ENCODE peak calls at places on chromosome 19, in nine cellular contexts. One of them, this sample, is unnamed. For H3K4me1, the result is how much of the 10 kb centered on the place peaks cover.

GRCh38 chr19:54906819-54907218 is 871 bp downstream of the NCR1 start:
- DNase-seq in cardiac muscle cell: no peak
- DNase-seq in fibroblast of lung: no peak
- DNase-seq in PC-9: no peak
- DNase-seq in thyroid gland: no peak
- DNase-seq in psoas muscle: no peak
- DNase-seq in breast epithelium: no peak
- DNase-seq in uterus: no peak
- DNase-seq in prostate gland: no peak
- DNase-seq in this sample: no peak

GRCh38 chr19:21922276-21922675 is 86.3 kb upstream of the ZNF43 start:
- DNase-seq in uterus: no peak
- DNase-seq in fibroblast of lung: no peak
- DNase-seq in psoas muscle: no peak
- DNase-seq in breast epithelium: no peak
- DNase-seq in prostate gland: no peak
- DNase-seq in thyroid gland: no peak
- DNase-seq in PC-9: no peak
- DNase-seq in cardiac muscle cell: no peak
- DNase-seq in this sample: no peak

GRCh38 chr19:42122691-42123607 is 9.3 kb downstream of the POU2F2 start:
- DNase-seq in cardiac muscle cell: no peak
- DNase-seq in breast epithelium: no peak
- DNase-seq in psoas muscle: peak
- DNase-seq in prostate gland: no peak
- DNase-seq in fibroblast of lung: no peak
- DNase-seq in uterus: no peak
- DNase-seq in PC-9: no peak
- DNase-seq in thyroid gland: no peak
- DNase-seq in this sample: no peak

GRCh38 chr19:10624585-10624984 is 768 bp upstream of the SLC44A2 start:
- DNase-seq in cardiac muscle cell: no peak
- DNase-seq in psoas muscle: no peak
- DNase-seq in uterus: no peak
- DNase-seq in prostate gland: no peak
- DNase-seq in fibroblast of lung: no peak
- DNase-seq in breast epithelium: no peak
- DNase-seq in PC-9: no peak
- DNase-seq in thyroid gland: no peak
- DNase-seq in this sample: peak

GRCh38 chr19:12786149-12786870 is 5.0 kb upstream of the JUNB start:
- DNase-seq in PC-9: peak
- DNase-seq in psoas muscle: peak
- DNase-seq in fibroblast of lung: no peak
- DNase-seq in thyroid gland: peak
- DNase-seq in prostate gland: peak
- DNase-seq in breast epithelium: peak
- DNase-seq in uterus: no peak
- DNase-seq in cardiac muscle cell: no peak
- DNase-seq in this sample: peak

GRCh38 chr19:17479325-17479791 is 9.0 kb downstream of the SLC27A1 start:
- DNase-seq in fibroblast of lung: peak
- DNase-seq in psoas muscle: no peak
- DNase-seq in breast epithelium: no peak
- DNase-seq in PC-9: no peak
- DNase-seq in thyroid gland: no peak
- DNase-seq in prostate gland: no peak
- DNase-seq in cardiac muscle cell: no peak
- DNase-seq in uterus: no peak
- DNase-seq in this sample: no peak

GRCh38 chr19:50252111-50252886 is 48.9 kb downstream of the MYH14 start:
- DNase-seq in psoas muscle: no peak
- DNase-seq in PC-9: no peak
- DNase-seq in thyroid gland: peak
- DNase-seq in prostate gland: peak
- DNase-seq in fibroblast of lung: peak
- DNase-seq in cardiac muscle cell: no peak
- DNase-seq in breast epithelium: no peak
- DNase-seq in uterus: no peak
- DNase-seq in this sample: peak

GRCh38 chr19:9673912-9674668 is 810 bp downstream of the ZNF562 start:
- DNase-seq in thyroid gland: no peak
- DNase-seq in psoas muscle: no peak
- DNase-seq in PC-9: peak
- DNase-seq in fibroblast of lung: peak
- DNase-seq in breast epithelium: no peak
- DNase-seq in prostate gland: no peak
- DNase-seq in cardiac muscle cell: no peak
- DNase-seq in uterus: no peak
- DNase-seq in this sample: peak

GRCh38 chr19:44745386-44745831 is 3.1 kb upstream of the BCL3 start:
- DNase-seq in breast epithelium: peak
- DNase-seq in cardiac muscle cell: no peak
- DNase-seq in PC-9: no peak
- DNase-seq in thyroid gland: peak
- DNase-seq in fibroblast of lung: peak
- DNase-seq in prostate gland: peak
- DNase-seq in uterus: peak
- DNase-seq in psoas muscle: peak
- DNase-seq in this sample: peak

GRCh38 chr19:17205237-17206140 is 9.7 kb upstream of the USE1 start:
- DNase-seq in PC-9: peak
- DNase-seq in breast epithelium: peak
- DNase-seq in cardiac muscle cell: peak
- DNase-seq in thyroid gland: peak
- DNase-seq in prostate gland: peak
- DNase-seq in psoas muscle: peak
- DNase-seq in uterus: no peak
- DNase-seq in fibroblast of lung: peak
- DNase-seq in this sample: peak

GRCh38 chr19:16873603-16874002 is 15.2 kb upstream of the F2RL3 start:
- DNase-seq in fibroblast of lung: no peak
- DNase-seq in breast epithelium: no peak
- DNase-seq in PC-9: no peak
- DNase-seq in uterus: no peak
- DNase-seq in psoas muscle: no peak
- DNase-seq in cardiac muscle cell: no peak
- DNase-seq in prostate gland: no peak
- DNase-seq in thyroid gland: no peak
- DNase-seq in this sample: no peak

GRCh38 chr19:43675269-43675879 is 5.4 kb upstream of the PLAUR start:
- DNase-seq in uterus: no peak
- DNase-seq in fibroblast of lung: peak
- DNase-seq in cardiac muscle cell: no peak
- DNase-seq in thyroid gland: no peak
- DNase-seq in prostate gland: peak
- DNase-seq in breast epithelium: peak
- DNase-seq in psoas muscle: no peak
- DNase-seq in PC-9: peak
- DNase-seq in this sample: peak

GRCh38 chr19:53904909-53905308 is 4.2 kb upstream of the CACNG7 start:
- DNase-seq in breast epithelium: no peak
- DNase-seq in PC-9: peak
- DNase-seq in thyroid gland: no peak
- DNase-seq in fibroblast of lung: no peak
- DNase-seq in prostate gland: no peak
- DNase-seq in cardiac muscle cell: no peak
- DNase-seq in psoas muscle: peak
- DNase-seq in uterus: no peak
- DNase-seq in this sample: no peak

DNA sequence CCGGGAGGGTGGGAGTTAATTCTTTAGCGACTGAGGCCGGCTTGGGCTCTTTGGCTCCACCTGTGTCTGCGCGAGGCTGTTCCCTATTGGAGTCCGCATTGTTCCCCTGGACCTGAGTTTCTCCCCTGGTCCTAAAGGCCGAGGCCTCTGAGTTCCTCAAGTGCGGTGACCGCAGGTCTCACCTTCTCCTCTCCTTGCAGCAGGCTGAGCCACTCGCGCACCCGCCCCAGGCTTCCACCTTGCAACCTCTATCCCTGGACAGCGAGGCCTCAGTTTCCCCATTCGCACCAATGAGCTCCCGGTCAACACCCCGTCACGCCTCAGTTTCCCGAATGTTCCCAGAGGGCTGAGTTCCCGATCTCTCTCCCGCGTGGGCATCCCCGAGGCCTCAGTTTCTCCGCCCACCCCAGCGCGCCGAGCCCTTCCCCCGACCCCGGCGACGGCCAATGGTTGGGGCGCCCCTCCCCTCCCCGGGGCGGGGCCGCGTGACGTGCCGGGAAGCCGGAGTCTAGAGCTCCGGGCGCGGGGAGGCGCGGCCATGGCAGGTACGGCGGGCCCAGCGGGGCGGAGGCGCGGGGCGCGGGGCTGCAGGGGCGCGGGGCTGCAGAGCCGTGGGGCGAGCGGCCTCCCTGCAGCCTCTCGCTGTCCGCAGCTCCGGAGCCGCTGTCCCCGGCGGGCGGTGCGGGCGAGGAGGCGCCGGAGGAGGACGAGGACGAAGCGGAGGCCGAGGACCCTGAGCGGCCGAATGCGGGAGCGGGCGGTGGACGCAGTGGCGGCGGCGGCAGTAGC is at the start of gene MPND:
- DNase-seq in psoas muscle: peak
- DNase-seq in breast epithelium: peak
- DNase-seq in fibroblast of lung: peak
- DNase-seq in PC-9: peak
- DNase-seq in cardiac muscle cell: peak
- DNase-seq in uterus: peak
- DNase-seq in prostate gland: peak
- DNase-seq in thyroid gland: peak
- DNase-seq in this sample: peak
- TF ChIP-seq CTCF in psoas muscle: peak
- TF ChIP-seq CTCF in breast epithelium: no peak
- TF ChIP-seq CTCF in fibroblast of lung: peak
- TF ChIP-seq CTCF in PC-9: no peak
- TF ChIP-seq CTCF in cardiac muscle cell: peak
- TF ChIP-seq CTCF in uterus: no peak
- TF ChIP-seq CTCF in prostate gland: no peak
- TF ChIP-seq CTCF in thyroid gland: peak
- TF ChIP-seq CTCF in this sample: no peak

GRCh38 chr19:33270769-33271168 is 31.6 kb downstream of the CEBPA start:
- DNase-seq in breast epithelium: no peak
- DNase-seq in fibroblast of lung: no peak
- DNase-seq in prostate gland: no peak
- DNase-seq in thyroid gland: no peak
- DNase-seq in cardiac muscle cell: no peak
- DNase-seq in psoas muscle: no peak
- DNase-seq in uterus: no peak
- DNase-seq in PC-9: no peak
- DNase-seq in this sample: no peak
- H3K4me1 ChIP-seq in breast epithelium: under half
- H3K4me1 ChIP-seq in fibroblast of lung: under half
- H3K4me1 ChIP-seq in prostate gland: under half
- H3K4me1 ChIP-seq in thyroid gland: under half
- H3K4me1 ChIP-seq in cardiac muscle cell: under half
- H3K4me1 ChIP-seq in psoas muscle: under half
- H3K4me1 ChIP-seq in uterus: under half
- H3K4me1 ChIP-seq in PC-9: under half
- H3K4me1 ChIP-seq in this sample: under half

GRCh38 chr19:2497186-2497585 is 21.3 kb downstream of the GADD45B start:
- DNase-seq in PC-9: no peak
- DNase-seq in cardiac muscle cell: no peak
- DNase-seq in psoas muscle: no peak
- DNase-seq in breast epithelium: no peak
- DNase-seq in uterus: no peak
- DNase-seq in prostate gland: no peak
- DNase-seq in fibroblast of lung: peak
- DNase-seq in thyroid gland: no peak
- DNase-seq in this sample: no peak

GRCh38 chr19:2495651-2496316 is 19.9 kb downstream of the GADD45B start:
- DNase-seq in thyroid gland: peak
- DNase-seq in prostate gland: no peak
- DNase-seq in cardiac muscle cell: peak
- DNase-seq in uterus: peak
- DNase-seq in PC-9: no peak
- DNase-seq in fibroblast of lung: no peak
- DNase-seq in psoas muscle: peak
- DNase-seq in breast epithelium: no peak
- DNase-seq in this sample: peak

GRCh38 chr19:2503521-2504109 is 27.7 kb downstream of the GADD45B start:
- DNase-seq in cardiac muscle cell: peak
- DNase-seq in uterus: no peak
- DNase-seq in PC-9: peak
- DNase-seq in fibroblast of lung: peak
- DNase-seq in thyroid gland: no peak
- DNase-seq in prostate gland: no peak
- DNase-seq in psoas muscle: no peak
- DNase-seq in breast epithelium: peak
- DNase-seq in this sample: no peak

GRCh38 chr19:2500861-2501260 is 24.9 kb downstream of the GADD45B start:
- DNase-seq in psoas muscle: peak
- DNase-seq in uterus: peak
- DNase-seq in PC-9: no peak
- DNase-seq in prostate gland: no peak
- DNase-seq in breast epithelium: no peak
- DNase-seq in cardiac muscle cell: no peak
- DNase-seq in fibroblast of lung: no peak
- DNase-seq in thyroid gland: peak
- DNase-seq in this sample: no peak

DNA sequence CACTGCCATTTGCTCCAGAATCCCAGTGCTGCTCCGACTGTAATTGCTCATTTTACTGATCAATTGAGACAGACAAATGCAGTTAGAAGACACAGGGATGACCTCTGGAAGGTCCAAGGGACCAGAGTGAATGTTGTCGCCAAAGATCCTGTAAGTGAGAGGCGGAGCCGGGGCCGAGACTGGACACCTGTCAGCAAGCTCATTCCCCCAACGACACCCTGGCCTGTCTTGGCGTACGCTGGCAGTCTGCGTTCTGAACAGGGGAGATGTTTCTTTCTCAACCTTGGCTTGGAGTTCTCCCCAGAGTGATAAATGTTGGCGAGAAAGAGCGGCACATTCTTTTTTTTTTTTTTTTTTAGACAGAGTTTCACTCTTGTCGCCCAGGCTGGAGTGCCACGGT is 24.2 kb downstream of the GADD45B start:
- DNase-seq in thyroid gland: no peak
- DNase-seq in breast epithelium: no peak
- DNase-seq in psoas muscle: peak
- DNase-seq in fibroblast of lung: no peak
- DNase-seq in cardiac muscle cell: no peak
- DNase-seq in PC-9: no peak
- DNase-seq in uterus: no peak
- DNase-seq in prostate gland: no peak
- DNase-seq in this sample: no peak
- H3K27ac ChIP-seq in thyroid gland: no peak
- H3K27ac ChIP-seq in breast epithelium: no peak
- H3K27ac ChIP-seq in psoas muscle: peak
- H3K27ac ChIP-seq in fibroblast of lung: no peak
- H3K27ac ChIP-seq in cardiac muscle cell: peak
- H3K27ac ChIP-seq in PC-9: no peak
- H3K27ac ChIP-seq in uterus: no peak
- H3K27ac ChIP-seq in prostate gland: peak
- H3K27ac ChIP-seq in this sample: no peak

DNA sequence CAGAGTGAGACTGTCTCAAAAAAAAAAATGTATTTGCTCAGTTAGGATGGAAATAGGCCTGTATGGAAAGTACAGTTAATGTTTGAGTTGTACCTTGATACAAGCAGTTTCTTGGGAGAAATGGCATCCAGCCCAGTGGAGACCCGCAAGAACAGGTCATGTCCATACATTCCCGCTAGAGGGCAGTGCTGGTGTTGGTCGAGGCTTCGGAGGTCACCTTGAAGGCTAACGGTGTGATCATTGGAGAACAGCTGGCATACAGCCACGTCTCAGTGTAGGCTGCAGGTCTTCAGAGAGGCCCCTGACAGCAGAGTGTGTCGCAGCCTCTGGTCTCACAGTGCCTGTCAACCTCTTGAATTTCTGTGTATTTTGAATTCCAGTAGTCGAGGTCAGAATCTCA is 7.5 kb downstream of the ZNF610 start:
- DNase-seq in uterus: peak
- DNase-seq in breast epithelium: peak
- DNase-seq in cardiac muscle cell: peak
- DNase-seq in fibroblast of lung: peak
- DNase-seq in PC-9: no peak
- DNase-seq in prostate gland: no peak
- DNase-seq in psoas muscle: no peak
- DNase-seq in thyroid gland: peak
- DNase-seq in this sample: peak
- TF ChIP-seq CTCF in uterus: peak
- TF ChIP-seq CTCF in breast epithelium: no peak
- TF ChIP-seq CTCF in cardiac muscle cell: peak
- TF ChIP-seq CTCF in fibroblast of lung: no peak
- TF ChIP-seq CTCF in PC-9: peak
- TF ChIP-seq CTCF in prostate gland: no peak
- TF ChIP-seq CTCF in psoas muscle: peak
- TF ChIP-seq CTCF in thyroid gland: peak
- TF ChIP-seq CTCF in this sample: no peak

This sample was measured in colonic mucosa.